ENCODE peak calls at places on chromosomes 5 and 9, in ten cellular contexts. One of them, this sample, is unnamed.
A peak's percentile ranks its signal among the peaks of the same experiment; 100 is the strongest.

GRCh38 chr9:121620777-121621437 is 30.5 kb upstream of the DAB2IP start:
- DNase-seq in prostate gland: no peak
- DNase-seq in breast epithelium: no peak
- DNase-seq in gastrocnemius medialis: no peak
- DNase-seq in thyroid gland: peak; percentile 39
- DNase-seq in HCT116: no peak
- DNase-seq in lower leg skin: no peak
- DNase-seq in A549: peak; percentile 67
- DNase-seq in endothelial cell of umbilical vein: peak; percentile 35
- DNase-seq in stomach: no peak
- DNase-seq in this sample: no peak

GRCh38 chr9:137426018-137426681 is 3.0 kb downstream of the NOXA1 start:
- DNase-seq in A549: no peak
- DNase-seq in endothelial cell of umbilical vein: no peak
- DNase-seq in lower leg skin: peak; percentile 85
- DNase-seq in HCT116: no peak
- DNase-seq in gastrocnemius medialis: no peak
- DNase-seq in breast epithelium: no peak
- DNase-seq in thyroid gland: no peak
- DNase-seq in prostate gland: no peak
- DNase-seq in stomach: no peak
- DNase-seq in this sample: no peak

GRCh38 chr5:9654886-9655285 is 24.7 kb upstream of the TAS2R1 start:
- DNase-seq in endothelial cell of umbilical vein: no peak
- DNase-seq in HCT116: no peak
- DNase-seq in lower leg skin: no peak
- DNase-seq in breast epithelium: no peak
- DNase-seq in A549: no peak
- DNase-seq in prostate gland: no peak
- DNase-seq in thyroid gland: no peak
- DNase-seq in gastrocnemius medialis: no peak
- DNase-seq in stomach: no peak
- DNase-seq in this sample: no peak

GRCh38 chr5:137179203-137179602 is 319.9 kb downstream of the SPOCK1 start:
- DNase-seq in endothelial cell of umbilical vein: no peak
- DNase-seq in stomach: no peak
- DNase-seq in gastrocnemius medialis: no peak
- DNase-seq in lower leg skin: no peak
- DNase-seq in prostate gland: no peak
- DNase-seq in thyroid gland: no peak
- DNase-seq in breast epithelium: no peak
- DNase-seq in A549: no peak
- DNase-seq in HCT116: no peak
- DNase-seq in this sample: no peak

GRCh38 chr5:77143998-77144836 is 57.1 kb upstream of the ZBED3 start:
- DNase-seq in A549: peak; percentile 55
- DNase-seq in endothelial cell of umbilical vein: peak; percentile 66
- DNase-seq in prostate gland: peak; percentile 80
- DNase-seq in stomach: peak; percentile 76
- DNase-seq in HCT116: peak; percentile 56
- DNase-seq in gastrocnemius medialis: peak; percentile 51
- DNase-seq in lower leg skin: peak; percentile 93
- DNase-seq in breast epithelium: peak; percentile 69
- DNase-seq in thyroid gland: peak; percentile 84
- DNase-seq in this sample: peak; percentile 85

GRCh38 chr5:72508241-72509170 is 1.3 kb upstream of the ZNF366 start:
- DNase-seq in prostate gland: no peak
- DNase-seq in HCT116: no peak
- DNase-seq in gastrocnemius medialis: no peak
- DNase-seq in endothelial cell of umbilical vein: no peak
- DNase-seq in A549: no peak
- DNase-seq in thyroid gland: no peak
- DNase-seq in stomach: no peak
- DNase-seq in lower leg skin: no peak
- DNase-seq in breast epithelium: no peak
- DNase-seq in this sample: no peak

GRCh38 chr5:153613143-153613542 is 122.7 kb downstream of the GRIA1 start:
- DNase-seq in stomach: no peak
- DNase-seq in breast epithelium: no peak
- DNase-seq in prostate gland: no peak
- DNase-seq in lower leg skin: no peak
- DNase-seq in gastrocnemius medialis: no peak
- DNase-seq in A549: no peak
- DNase-seq in endothelial cell of umbilical vein: no peak
- DNase-seq in thyroid gland: no peak
- DNase-seq in HCT116: no peak
- DNase-seq in this sample: no peak

GRCh38 chr5:37043693-37044092 is 167.1 kb downstream of the NIPBL start:
- DNase-seq in lower leg skin: no peak
- DNase-seq in A549: no peak
- DNase-seq in thyroid gland: no peak
- DNase-seq in HCT116: no peak
- DNase-seq in stomach: no peak
- DNase-seq in gastrocnemius medialis: no peak
- DNase-seq in endothelial cell of umbilical vein: no peak
- DNase-seq in prostate gland: no peak
- DNase-seq in breast epithelium: no peak
- DNase-seq in this sample: no peak

GRCh38 chr5:97243352-97243751 is 60.3 kb upstream of the RIOK2 start:
- DNase-seq in breast epithelium: no peak
- DNase-seq in endothelial cell of umbilical vein: no peak
- DNase-seq in lower leg skin: no peak
- DNase-seq in gastrocnemius medialis: no peak
- DNase-seq in stomach: no peak
- DNase-seq in A549: no peak
- DNase-seq in thyroid gland: no peak
- DNase-seq in prostate gland: no peak
- DNase-seq in HCT116: no peak
- DNase-seq in this sample: no peak

GRCh38 chr5:151038292-151038745 is 17.9 kb downstream of the GPX3 start:
- DNase-seq in prostate gland: no peak
- DNase-seq in HCT116: no peak
- DNase-seq in gastrocnemius medialis: no peak
- DNase-seq in stomach: no peak
- DNase-seq in A549: no peak
- DNase-seq in breast epithelium: no peak
- DNase-seq in thyroid gland: no peak
- DNase-seq in endothelial cell of umbilical vein: no peak
- DNase-seq in lower leg skin: no peak
- DNase-seq in this sample: no peak

GRCh38 chr5:151039665-151040064 is 19.3 kb downstream of the GPX3 start:
- DNase-seq in endothelial cell of umbilical vein: no peak
- DNase-seq in thyroid gland: no peak
- DNase-seq in A549: no peak
- DNase-seq in prostate gland: no peak
- DNase-seq in stomach: no peak
- DNase-seq in lower leg skin: no peak
- DNase-seq in HCT116: no peak
- DNase-seq in breast epithelium: no peak
- DNase-seq in gastrocnemius medialis: peak; percentile 87
- DNase-seq in this sample: no peak

GRCh38 chr5:151038801-151039238 is 18.4 kb downstream of the GPX3 start:
- DNase-seq in lower leg skin: no peak
- DNase-seq in endothelial cell of umbilical vein: peak; percentile 71
- DNase-seq in HCT116: no peak
- DNase-seq in stomach: no peak
- DNase-seq in prostate gland: no peak
- DNase-seq in gastrocnemius medialis: peak; percentile 70
- DNase-seq in breast epithelium: no peak
- DNase-seq in thyroid gland: peak; percentile 63
- DNase-seq in A549: no peak
- DNase-seq in this sample: no peak

GRCh38 chr5:151036556-151036955 is 16.2 kb downstream of the GPX3 start:
- DNase-seq in stomach: no peak
- DNase-seq in HCT116: no peak
- DNase-seq in lower leg skin: no peak
- DNase-seq in gastrocnemius medialis: no peak
- DNase-seq in breast epithelium: no peak
- DNase-seq in prostate gland: no peak
- DNase-seq in thyroid gland: no peak
- DNase-seq in endothelial cell of umbilical vein: no peak
- DNase-seq in A549: no peak
- DNase-seq in this sample: no peak

DNA sequence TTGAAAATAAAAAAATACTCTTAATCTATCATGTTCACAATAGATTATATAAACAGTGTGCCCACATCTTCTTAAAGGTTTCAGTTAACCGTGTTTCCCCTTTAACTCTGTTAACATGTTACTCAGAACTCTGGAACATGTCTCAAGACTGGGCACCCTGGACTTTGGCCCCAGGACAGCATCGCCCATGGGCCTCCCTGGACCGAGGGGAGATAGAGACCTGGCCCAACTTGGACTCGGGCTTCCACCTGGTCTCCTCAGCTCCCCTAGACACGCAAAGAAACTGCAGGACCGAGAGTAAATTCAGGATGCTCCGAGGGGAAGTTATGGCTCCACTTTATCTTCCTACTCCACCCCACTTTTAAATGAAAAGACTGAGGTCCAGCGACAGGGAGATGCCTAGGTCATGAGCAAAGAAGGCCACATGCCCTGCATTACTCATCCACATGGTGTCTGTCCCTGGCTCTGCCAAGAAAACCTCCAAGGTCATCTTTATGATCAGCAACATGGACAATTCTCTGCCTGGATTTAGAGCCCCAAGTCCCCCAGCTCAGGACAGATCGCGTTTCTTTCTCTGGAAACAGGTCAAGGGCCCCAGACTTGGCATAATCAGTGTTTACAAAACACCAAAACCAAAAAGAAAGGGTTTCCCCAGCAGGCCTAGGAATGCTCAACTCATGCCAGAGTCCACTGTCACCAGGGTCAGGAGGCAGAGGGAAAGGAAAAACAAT is 17.3 kb downstream of the GPX3 start:
- DNase-seq in stomach: no peak
- DNase-seq in thyroid gland: peak; percentile 69
- DNase-seq in prostate gland: no peak
- DNase-seq in A549: no peak
- DNase-seq in HCT116: no peak
- DNase-seq in gastrocnemius medialis: peak; percentile 84
- DNase-seq in endothelial cell of umbilical vein: peak; percentile 86
- DNase-seq in breast epithelium: no peak
- DNase-seq in lower leg skin: peak; percentile 86
- DNase-seq in this sample: no peak
- TF ChIP-seq POLR2A in stomach: no peak
- TF ChIP-seq POLR2A in thyroid gland: no peak
- TF ChIP-seq POLR2A in prostate gland: no peak
- TF ChIP-seq POLR2A in A549: no peak
- TF ChIP-seq POLR2A in HCT116: no peak
- TF ChIP-seq POLR2A in gastrocnemius medialis: peak; percentile 41
- TF ChIP-seq POLR2A in endothelial cell of umbilical vein: no peak
- TF ChIP-seq POLR2A in breast epithelium: no peak
- TF ChIP-seq POLR2A in lower leg skin: no peak
- TF ChIP-seq POLR2A in this sample: no peak

GRCh38 chr9:113359385-113359784 is 10.0 kb downstream of the BSPRY start:
- DNase-seq in gastrocnemius medialis: no peak
- DNase-seq in A549: no peak
- DNase-seq in breast epithelium: no peak
- DNase-seq in HCT116: no peak
- DNase-seq in prostate gland: no peak
- DNase-seq in lower leg skin: peak; percentile 43
- DNase-seq in endothelial cell of umbilical vein: no peak
- DNase-seq in thyroid gland: peak; percentile 37
- DNase-seq in stomach: peak; percentile 41
- DNase-seq in this sample: no peak
- TF ChIP-seq POLR2A in gastrocnemius medialis: no peak
- TF ChIP-seq POLR2A in A549: no peak
- TF ChIP-seq POLR2A in breast epithelium: no peak
- TF ChIP-seq POLR2A in HCT116: no peak
- TF ChIP-seq POLR2A in prostate gland: no peak
- TF ChIP-seq POLR2A in lower leg skin: no peak
- TF ChIP-seq POLR2A in endothelial cell of umbilical vein: no peak
- TF ChIP-seq POLR2A in thyroid gland: no peak
- TF ChIP-seq POLR2A in stomach: no peak
- TF ChIP-seq POLR2A in this sample: no peak

GRCh38 chr9:129626079-129626943 is at the start of gene NTMT1:
- DNase-seq in endothelial cell of umbilical vein: peak; percentile 84
- DNase-seq in prostate gland: peak; percentile 85
- DNase-seq in stomach: peak; percentile 89
- DNase-seq in gastrocnemius medialis: peak; percentile 80
- DNase-seq in breast epithelium: peak; percentile 86
- DNase-seq in HCT116: peak; percentile 63
- DNase-seq in lower leg skin: peak; percentile 98
- DNase-seq in thyroid gland: peak; percentile 82
- DNase-seq in A549: peak; percentile 77
- DNase-seq in this sample: peak; percentile 92
- TF ChIP-seq POLR2A in endothelial cell of umbilical vein: peak; percentile 93
- TF ChIP-seq POLR2A in prostate gland: peak; percentile 96
- TF ChIP-seq POLR2A in stomach: no peak
- TF ChIP-seq POLR2A in gastrocnemius medialis: peak; percentile 99
- TF ChIP-seq POLR2A in breast epithelium: peak; percentile 98
- TF ChIP-seq POLR2A in HCT116: peak; percentile 67
- TF ChIP-seq POLR2A in lower leg skin: no peak
- TF ChIP-seq POLR2A in thyroid gland: peak; percentile 59
- TF ChIP-seq POLR2A in A549: peak; percentile 93
- TF ChIP-seq POLR2A in this sample: peak; percentile 89

GRCh38 chr9:109789582-109790360 is 9.8 kb downstream of the PALM2AKAP2 start:
- DNase-seq in A549: no peak
- DNase-seq in prostate gland: no peak
- DNase-seq in thyroid gland: no peak
- DNase-seq in HCT116: no peak
- DNase-seq in stomach: no peak
- DNase-seq in breast epithelium: no peak
- DNase-seq in endothelial cell of umbilical vein: no peak
- DNase-seq in lower leg skin: no peak
- DNase-seq in gastrocnemius medialis: no peak
- DNase-seq in this sample: no peak

GRCh38 chr9:109791003-109791677 is 11.1 kb downstream of the PALM2AKAP2 start:
- DNase-seq in breast epithelium: no peak
- DNase-seq in gastrocnemius medialis: no peak
- DNase-seq in thyroid gland: no peak
- DNase-seq in A549: no peak
- DNase-seq in HCT116: no peak
- DNase-seq in stomach: no peak
- DNase-seq in prostate gland: no peak
- DNase-seq in lower leg skin: no peak
- DNase-seq in endothelial cell of umbilical vein: no peak
- DNase-seq in this sample: no peak

GRCh38 chr9:109793196-109793595 is 13.2 kb downstream of the PALM2AKAP2 start:
- DNase-seq in thyroid gland: no peak
- DNase-seq in breast epithelium: no peak
- DNase-seq in HCT116: no peak
- DNase-seq in stomach: no peak
- DNase-seq in prostate gland: no peak
- DNase-seq in endothelial cell of umbilical vein: no peak
- DNase-seq in lower leg skin: no peak
- DNase-seq in gastrocnemius medialis: no peak
- DNase-seq in A549: peak; percentile 34
- DNase-seq in this sample: no peak

GRCh38 chr9:109793921-109794320 is 13.9 kb downstream of the PALM2AKAP2 start:
- DNase-seq in prostate gland: no peak
- DNase-seq in gastrocnemius medialis: no peak
- DNase-seq in endothelial cell of umbilical vein: no peak
- DNase-seq in thyroid gland: no peak
- DNase-seq in lower leg skin: no peak
- DNase-seq in A549: no peak
- DNase-seq in breast epithelium: no peak
- DNase-seq in HCT116: no peak
- DNase-seq in stomach: no peak
- DNase-seq in this sample: no peak

DNA sequence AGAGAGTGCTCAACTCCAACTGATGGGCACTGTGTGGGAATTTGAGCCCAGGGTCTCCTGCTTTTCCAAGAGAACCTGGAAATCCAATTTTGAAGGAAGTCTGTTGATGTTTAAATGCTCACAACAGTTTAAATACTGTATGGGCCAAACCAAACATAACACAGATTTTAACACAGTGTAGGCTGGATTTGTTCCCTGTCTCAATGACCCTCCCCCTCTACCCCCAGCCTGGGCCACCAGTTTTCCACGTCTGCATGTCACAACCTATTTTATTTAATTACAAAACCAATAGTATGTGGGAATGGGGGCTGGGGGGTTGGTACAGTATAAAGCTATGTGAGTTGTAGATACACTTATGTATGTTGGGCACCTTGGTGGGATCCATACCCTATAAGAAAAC is 11.7 kb downstream of the PALM2AKAP2 start:
- DNase-seq in thyroid gland: no peak
- DNase-seq in breast epithelium: no peak
- DNase-seq in gastrocnemius medialis: no peak
- DNase-seq in A549: no peak
- DNase-seq in HCT116: no peak
- DNase-seq in lower leg skin: no peak
- DNase-seq in endothelial cell of umbilical vein: no peak
- DNase-seq in prostate gland: no peak
- DNase-seq in stomach: no peak
- DNase-seq in this sample: no peak
- TF ChIP-seq POLR2A in thyroid gland: no peak
- TF ChIP-seq POLR2A in breast epithelium: no peak
- TF ChIP-seq POLR2A in gastrocnemius medialis: no peak
- TF ChIP-seq POLR2A in A549: no peak
- TF ChIP-seq POLR2A in HCT116: no peak
- TF ChIP-seq POLR2A in lower leg skin: no peak
- TF ChIP-seq POLR2A in endothelial cell of umbilical vein: no peak
- TF ChIP-seq POLR2A in prostate gland: no peak
- TF ChIP-seq POLR2A in stomach: no peak
- TF ChIP-seq POLR2A in this sample: no peak